ENCODE peak calls at places on chromosome 13, in six cellular contexts. H is lung, D is endothelial cell, Q is endodermal cell, J is mesothelial cell of epicardium, C is tibial nerve. W is an unnamed sample.

GRCh38 chr13:58434943-58435342 is 803.4 kb downstream of the PCDH17 start:
- DNase-seq in H (no peak), D (no peak), Q (no peak), J (no peak), C (no peak), W (peak; percentile 3)

GRCh38 chr13:50537029-50537428 is 306.5 kb downstream of the DLEU7 start:
- DNase-seq in H (no peak), D (no peak), Q (no peak), J (no peak), C (no peak), W (no peak)

GRCh38 chr13:24068472-24068871 is 92.0 kb upstream of the SPATA13 start:
- DNase-seq in H (no peak), D (no peak), Q (no peak), J (no peak), C (no peak), W (no peak)

GRCh38 chr13:45198924-45199323 is 1.9 kb downstream of the KCTD4 start:
- DNase-seq in H (no peak), D (no peak), Q (no peak), J (no peak), C (no peak), W (no peak)

GRCh38 chr13:92677571-92677970 is 549.0 kb upstream of the GPC6 start:
- DNase-seq in H (no peak), D (no peak), Q (peak; percentile 66), J (no peak), C (no peak), W (no peak)

GRCh38 chr13:100305398-100305797 is 216.5 kb downstream of the PCCA start:
- DNase-seq in H (no peak), D (no peak), Q (no peak), J (no peak), C (no peak), W (no peak)

GRCh38 chr13:37682496-37682895 is 83.9 kb upstream of the POSTN start:
- DNase-seq in H (no peak), D (no peak), Q (no peak), J (no peak), C (no peak), W (no peak)

GRCh38 chr13:21243843-21244184 is 67.4 kb downstream of the MRPL57 start:
- DNase-seq in H (no peak), D (no peak), Q (no peak), J (no peak), C (no peak), W (no peak)

GRCh38 chr13:53311561-53311960 is 282.9 kb downstream of the OLFM4 start:
- DNase-seq in H (no peak), D (no peak), Q (peak; percentile 52), J (no peak), C (no peak), W (no peak)

GRCh38 chr13:95235199-95235726 is 66.0 kb downstream of the ABCC4 start:
- DNase-seq in H (peak; percentile 63), D (no peak), Q (no peak), J (no peak), C (no peak), W (no peak)

GRCh38 chr13:28630864-28631263 is 28.1 kb upstream of the POMP start:
- DNase-seq in H (no peak), D (no peak), Q (no peak), J (no peak), C (no peak), W (no peak)

GRCh38 chr13:25874907-25875306 is 176.9 kb downstream of the SHISA2 start:
- DNase-seq in H (no peak), D (no peak), Q (no peak), J (no peak), C (no peak), W (no peak)

GRCh38 chr13:44389856-44390255 is 16.2 kb downstream of the SERP2 start:
- DNase-seq in H (no peak), D (no peak), Q (no peak), J (no peak), C (no peak), W (no peak)

GRCh38 chr13:95530178-95530577 is 22.3 kb upstream of the CLDN10 start:
- DNase-seq in H (peak; percentile 72), D (no peak), Q (no peak), J (no peak), C (no peak), W (no peak)

GRCh38 chr13:66803759-66804456 is 426.2 kb downstream of the PCDH9 start:
- DNase-seq in H (no peak), D (no peak), Q (no peak), J (no peak), C (no peak), W (no peak)

GRCh38 chr13:49561064-49561410 is 24.3 kb downstream of the RCBTB1 start:
- DNase-seq in H (no peak), D (no peak), Q (no peak), J (no peak), C (no peak), W (no peak)

GRCh38 chr13:43306364-43306763 is 283.0 kb downstream of the DNAJC15 start:
- DNase-seq in H (no peak), D (no peak), Q (no peak), J (no peak), C (no peak), W (no peak)

GRCh38 chr13:37656247-37656940 is 57.8 kb upstream of the POSTN start:
- DNase-seq in H (no peak), D (no peak), Q (no peak), J (no peak), C (no peak), W (no peak)

GRCh38 chr13:44317752-44318550 is 55.7 kb upstream of the SERP2 start:
- DNase-seq in H (no peak), D (no peak), Q (no peak), J (no peak), C (no peak), W (no peak)

GRCh38 chr13:93116809-93117208 is 109.8 kb upstream of the GPC6 start:
- DNase-seq in H (no peak), D (no peak), Q (no peak), J (no peak), C (no peak), W (no peak)

GRCh38 chr13:75425216-75426009 is 56.6 kb downstream of the TBC1D4 start:
- DNase-seq in H (no peak), D (no peak), Q (no peak), J (no peak), C (no peak), W (no peak)

GRCh38 chr13:99228737-99229691 is 28.4 kb downstream of the UBAC2 start:
- DNase-seq in H (no peak), D (no peak), Q (no peak), J (no peak), C (no peak), W (no peak)

GRCh38 chr13:20570540-20570939 is 3.6 kb downstream of the IFT88 start:
- DNase-seq in H (no peak), D (no peak), Q (no peak), J (no peak), C (no peak), W (no peak)

GRCh38 chr13:113771709-113772331 is 12.8 kb downstream of the TMEM255B start:
- DNase-seq in H (no peak), D (no peak), Q (no peak), J (no peak), C (no peak), W (no peak)

GRCh38 chr13:110306960-110307696 is at the start of the genes COL4A1 and COL4A2:
- DNase-seq in H (peak; percentile 51), D (peak; percentile 79), Q (peak; percentile 90), J (peak; percentile 84), C (peak; percentile 64), W (peak; percentile 52)

GRCh38 chr13:106534844-106535551 is 464 bp downstream of the EFNB2 start:
- DNase-seq in H (no peak), D (peak; percentile 31), Q (peak; percentile 72), J (peak; percentile 62), C (no peak), W (no peak)

DNA sequence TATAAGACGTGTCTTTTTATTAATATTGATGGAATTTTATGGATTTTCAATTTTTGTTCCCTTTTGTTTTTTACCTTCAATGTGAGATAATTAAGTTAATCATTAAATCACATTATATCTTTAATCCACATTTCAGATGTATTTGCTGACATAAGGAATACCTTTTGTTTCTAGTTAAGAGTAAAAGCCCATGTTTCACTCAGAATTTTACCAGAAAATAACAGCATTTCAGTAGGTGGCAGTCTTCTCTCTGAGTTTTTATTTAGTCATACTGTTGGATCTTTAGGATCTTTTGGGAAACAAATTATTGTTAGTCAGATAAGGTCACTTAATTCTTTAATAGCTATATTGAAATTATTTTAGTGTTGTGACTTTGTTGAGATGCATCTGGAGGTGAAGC is 67.9 kb downstream of the NDFIP2 start:
- DNase-seq in H (no peak), D (no peak), Q (no peak), J (no peak), C (no peak), W (no peak)
- TF ChIP-seq CTCF in H (no peak), D (no peak), Q (peak; percentile 53), J (no peak), C (peak; percentile 20), W (peak; percentile 53)

GRCh38 chr13:33284916-33285315 is 639 bp downstream of the STARD13 start:
- DNase-seq in H (no peak), D (no peak), Q (no peak), J (no peak), C (no peak), W (no peak)
- TF ChIP-seq CTCF in H (no peak), D (no peak), Q (no peak), J (no peak), C (no peak), W (no peak)

DNA sequence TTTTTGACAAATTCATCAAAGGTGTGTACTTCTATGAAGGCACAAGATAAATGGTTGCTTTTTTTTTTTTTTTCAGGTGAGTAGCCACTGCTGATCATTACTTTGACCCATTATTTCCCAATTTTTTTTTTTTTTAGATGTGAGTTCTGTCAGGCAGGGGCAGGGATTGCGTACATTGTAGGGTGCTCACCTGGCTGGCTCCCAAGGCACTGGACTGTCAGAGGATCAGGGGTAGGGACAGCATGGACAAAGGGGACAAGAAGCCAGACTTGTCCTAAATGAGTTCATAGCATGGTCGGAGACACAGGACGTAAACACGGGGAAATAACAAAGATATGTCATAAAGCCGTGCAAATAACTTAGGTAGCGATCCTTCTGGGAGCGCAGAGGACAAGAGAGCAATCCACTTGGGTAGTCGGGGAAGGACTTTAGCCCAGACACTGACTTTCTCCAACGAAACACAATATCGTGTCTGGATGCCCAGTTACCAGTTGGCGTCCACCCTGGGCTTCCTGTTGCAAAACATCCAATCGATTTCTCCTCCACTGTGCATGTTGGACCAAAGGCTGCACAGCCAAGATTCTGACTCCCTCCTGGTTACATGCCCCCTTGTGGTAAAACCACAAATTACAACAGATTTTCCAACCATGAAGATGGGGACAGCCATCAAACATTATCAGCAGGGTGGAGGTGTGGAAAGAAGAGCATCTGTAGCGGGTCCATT is 27.5 kb upstream of the KATNAL1 start:
- DNase-seq in H (no peak), D (peak; percentile 55), Q (peak; percentile 73), J (no peak), C (no peak), W (peak; percentile 43)
- TF ChIP-seq CTCF in H (no peak), D (peak; percentile 92), Q (peak; percentile 81), J (peak; percentile 75), C (peak; percentile 21), W (peak; percentile 60)

GRCh38 chr13:73090812-73091187 is 32.0 kb downstream of the KLF5 start:
- DNase-seq in H (no peak), D (no peak), Q (no peak), J (no peak), C (no peak), W (no peak)
- TF ChIP-seq CTCF in H (no peak), D (no peak), Q (no peak), J (no peak), C (no peak), W (no peak)

GRCh38 chr13:97798171-97798821 is 155.2 kb upstream of the IPO5 start:
- DNase-seq in H (no peak), D (no peak), Q (no peak), J (no peak), C (peak; percentile 27), W (no peak)
- TF ChIP-seq CTCF in H (no peak), D (no peak), Q (no peak), J (no peak), C (no peak), W (no peak)

GRCh38 chr13:101942038-101942437 is 459.8 kb downstream of the FGF14 start:
- DNase-seq in H (no peak), D (peak; percentile 54), Q (peak; percentile 70), J (no peak), C (peak; percentile 49), W (peak; percentile 24)
- TF ChIP-seq CTCF in H (peak; percentile 27), D (peak; percentile 41), Q (peak; percentile 84), J (no peak), C (peak; percentile 44), W (peak; percentile 79)

W was measured in neural crest cell.